ENCODE peak calls at places on chromosome 21, in six cellular contexts. One of them, this sample, is unnamed.

GRCh38 chr21:17746920-17747319 is 72.2 kb downstream of the C21orf91 start:
- DNase-seq in Peyer's patch: no peak
- DNase-seq in adrenal gland: no peak
- DNase-seq in GM23338: no peak
- DNase-seq in fibroblast of lung: no peak
- DNase-seq in HAP-1: no peak
- DNase-seq in this sample: no peak

GRCh38 chr21:42650033-42650370 is 3.4 kb upstream of the PDE9A start:
- DNase-seq in GM23338: no peak
- DNase-seq in Peyer's patch: no peak
- DNase-seq in adrenal gland: no peak
- DNase-seq in HAP-1: no peak
- DNase-seq in fibroblast of lung: no peak
- DNase-seq in this sample: no peak

GRCh38 chr21:43719748-43720538 is 1.0 kb downstream of the PDXK start:
- DNase-seq in fibroblast of lung: no peak
- DNase-seq in HAP-1: no peak
- DNase-seq in GM23338: no peak
- DNase-seq in Peyer's patch: no peak
- DNase-seq in adrenal gland: peak
- DNase-seq in this sample: no peak

GRCh38 chr21:42454791-42455190 is 41.2 kb downstream of the RSPH1 start:
- DNase-seq in Peyer's patch: no peak
- DNase-seq in HAP-1: no peak
- DNase-seq in fibroblast of lung: no peak
- DNase-seq in adrenal gland: no peak
- DNase-seq in GM23338: no peak
- DNase-seq in this sample: no peak

GRCh38 chr21:29271927-29272333 is 26.8 kb upstream of the BACH1 start:
- DNase-seq in adrenal gland: no peak
- DNase-seq in Peyer's patch: no peak
- DNase-seq in HAP-1: no peak
- DNase-seq in GM23338: no peak
- DNase-seq in fibroblast of lung: peak
- DNase-seq in this sample: no peak

GRCh38 chr21:42149656-42150457 is 69.1 kb upstream of the ABCG1 start:
- DNase-seq in fibroblast of lung: no peak
- DNase-seq in GM23338: no peak
- DNase-seq in Peyer's patch: no peak
- DNase-seq in HAP-1: no peak
- DNase-seq in adrenal gland: no peak
- DNase-seq in this sample: no peak

GRCh38 chr21:41754481-41754891 is 12.4 kb downstream of the RIPK4 start:
- DNase-seq in adrenal gland: no peak
- DNase-seq in GM23338: peak
- DNase-seq in fibroblast of lung: no peak
- DNase-seq in Peyer's patch: no peak
- DNase-seq in HAP-1: no peak
- DNase-seq in this sample: no peak

GRCh38 chr21:39715804-39716397 is 29.1 kb upstream of the IGSF5 start:
- DNase-seq in HAP-1: no peak
- DNase-seq in Peyer's patch: no peak
- DNase-seq in GM23338: peak
- DNase-seq in adrenal gland: peak
- DNase-seq in fibroblast of lung: peak
- DNase-seq in this sample: no peak

GRCh38 chr21:39674794-39675193 is 62.1 kb downstream of the B3GALT5 start:
- DNase-seq in HAP-1: no peak
- DNase-seq in Peyer's patch: no peak
- DNase-seq in adrenal gland: no peak
- DNase-seq in GM23338: no peak
- DNase-seq in fibroblast of lung: no peak
- DNase-seq in this sample: no peak

GRCh38 chr21:29875873-29876272 is 63.9 kb downstream of the GRIK1 start:
- DNase-seq in GM23338: no peak
- DNase-seq in HAP-1: no peak
- DNase-seq in fibroblast of lung: no peak
- DNase-seq in adrenal gland: no peak
- DNase-seq in Peyer's patch: no peak
- DNase-seq in this sample: no peak

GRCh38 chr21:15788847-15789548 is 59.2 kb downstream of the USP25 start:
- DNase-seq in adrenal gland: no peak
- DNase-seq in HAP-1: peak
- DNase-seq in GM23338: no peak
- DNase-seq in Peyer's patch: no peak
- DNase-seq in fibroblast of lung: peak
- DNase-seq in this sample: no peak

GRCh38 chr21:29938968-29939858 is 583 bp downstream of the GRIK1 start:
- DNase-seq in Peyer's patch: no peak
- DNase-seq in GM23338: peak
- DNase-seq in adrenal gland: peak
- DNase-seq in HAP-1: no peak
- DNase-seq in fibroblast of lung: peak
- DNase-seq in this sample: no peak

GRCh38 chr21:17390575-17390974 is 122.3 kb upstream of the CXADR start:
- DNase-seq in Peyer's patch: no peak
- DNase-seq in GM23338: no peak
- DNase-seq in adrenal gland: no peak
- DNase-seq in HAP-1: no peak
- DNase-seq in fibroblast of lung: no peak
- DNase-seq in this sample: no peak

GRCh38 chr21:44267655-44268142 is 6.0 kb upstream of the DNMT3L start:
- DNase-seq in Peyer's patch: peak
- DNase-seq in GM23338: peak
- DNase-seq in fibroblast of lung: peak
- DNase-seq in adrenal gland: no peak
- DNase-seq in HAP-1: no peak
- DNase-seq in this sample: peak

GRCh38 chr21:46518983-46519583 is 60.4 kb downstream of the DIP2A start:
- DNase-seq in HAP-1: no peak
- DNase-seq in adrenal gland: no peak
- DNase-seq in GM23338: no peak
- DNase-seq in Peyer's patch: no peak
- DNase-seq in fibroblast of lung: peak
- DNase-seq in this sample: no peak

GRCh38 chr21:16124397-16125130 is 394.8 kb downstream of the USP25 start:
- DNase-seq in adrenal gland: peak
- DNase-seq in HAP-1: no peak
- DNase-seq in Peyer's patch: no peak
- DNase-seq in fibroblast of lung: peak
- DNase-seq in GM23338: peak
- DNase-seq in this sample: no peak

GRCh38 chr21:17472592-17473271 is 40.1 kb upstream of the CXADR start:
- DNase-seq in fibroblast of lung: no peak
- DNase-seq in adrenal gland: no peak
- DNase-seq in Peyer's patch: no peak
- DNase-seq in GM23338: no peak
- DNase-seq in HAP-1: no peak
- DNase-seq in this sample: no peak

GRCh38 chr21:39159342-39160063 is 23.7 kb downstream of the PSMG1 start:
- DNase-seq in adrenal gland: no peak
- DNase-seq in GM23338: no peak
- DNase-seq in HAP-1: no peak
- DNase-seq in fibroblast of lung: peak
- DNase-seq in Peyer's patch: no peak
- DNase-seq in this sample: no peak

GRCh38 chr21:17359781-17360180 is 153.1 kb upstream of the CXADR start:
- DNase-seq in HAP-1: no peak
- DNase-seq in fibroblast of lung: no peak
- DNase-seq in adrenal gland: no peak
- DNase-seq in Peyer's patch: no peak
- DNase-seq in GM23338: no peak
- DNase-seq in this sample: no peak

GRCh38 chr21:43775795-43776430 is at the start of gene CSTB:
- DNase-seq in fibroblast of lung: peak
- DNase-seq in GM23338: peak
- DNase-seq in adrenal gland: peak
- DNase-seq in HAP-1: peak
- DNase-seq in Peyer's patch: peak
- DNase-seq in this sample: no peak

GRCh38 chr21:31801551-31802234 is 69.8 kb upstream of the SCAF4 start:
- DNase-seq in Peyer's patch: no peak
- DNase-seq in GM23338: no peak
- DNase-seq in adrenal gland: peak
- DNase-seq in fibroblast of lung: no peak
- DNase-seq in HAP-1: no peak
- DNase-seq in this sample: no peak

GRCh38 chr21:31346256-31346821 is 2.3 kb upstream of the TIAM1 start:
- DNase-seq in fibroblast of lung: no peak
- DNase-seq in Peyer's patch: no peak
- DNase-seq in adrenal gland: no peak
- DNase-seq in GM23338: no peak
- DNase-seq in HAP-1: no peak
- DNase-seq in this sample: no peak

GRCh38 chr21:44298301-44298700 is 1.6 kb upstream of the PFKL start:
- DNase-seq in fibroblast of lung: no peak
- DNase-seq in HAP-1: no peak
- DNase-seq in GM23338: no peak
- DNase-seq in adrenal gland: no peak
- DNase-seq in Peyer's patch: no peak
- DNase-seq in this sample: no peak

GRCh38 chr21:43764576-43765495 is 11.3 kb downstream of the CSTB start:
- DNase-seq in HAP-1: no peak
- DNase-seq in adrenal gland: no peak
- DNase-seq in Peyer's patch: no peak
- DNase-seq in fibroblast of lung: peak
- DNase-seq in GM23338: no peak
- DNase-seq in this sample: no peak

GRCh38 chr21:42299324-42300044 is 15.7 kb downstream of the TFF3 start:
- DNase-seq in Peyer's patch: no peak
- DNase-seq in adrenal gland: no peak
- DNase-seq in GM23338: no peak
- DNase-seq in HAP-1: no peak
- DNase-seq in fibroblast of lung: no peak
- DNase-seq in this sample: no peak

GRCh38 chr21:32393677-32394001 is 827 bp upstream of the URB1 start:
- DNase-seq in fibroblast of lung: no peak
- DNase-seq in adrenal gland: no peak
- DNase-seq in HAP-1: no peak
- DNase-seq in GM23338: no peak
- DNase-seq in Peyer's patch: no peak
- DNase-seq in this sample: no peak

GRCh38 chr21:38815060-38815405 is 9.3 kb downstream of the ETS2 start:
- DNase-seq in HAP-1: no peak
- DNase-seq in GM23338: no peak
- DNase-seq in fibroblast of lung: no peak
- DNase-seq in Peyer's patch: no peak
- DNase-seq in adrenal gland: no peak
- DNase-seq in this sample: no peak

GRCh38 chr21:31885146-31885545 is 12.3 kb downstream of the HUNK start:
- DNase-seq in fibroblast of lung: no peak
- DNase-seq in Peyer's patch: no peak
- DNase-seq in GM23338: no peak
- DNase-seq in adrenal gland: no peak
- DNase-seq in HAP-1: no peak
- DNase-seq in this sample: no peak

GRCh38 chr21:44290327-44291077 is 4.8 kb downstream of the AIRE start:
- DNase-seq in Peyer's patch: no peak
- DNase-seq in HAP-1: no peak
- DNase-seq in adrenal gland: no peak
- DNase-seq in GM23338: no peak
- DNase-seq in fibroblast of lung: no peak
- DNase-seq in this sample: no peak

GRCh38 chr21:41743321-41744027 is 23.4 kb downstream of the RIPK4 start:
- DNase-seq in Peyer's patch: no peak
- DNase-seq in HAP-1: no peak
- DNase-seq in adrenal gland: no peak
- DNase-seq in GM23338: no peak
- DNase-seq in fibroblast of lung: no peak
- DNase-seq in this sample: no peak

GRCh38 chr21:14383596-14384210 is 757 bp upstream of the HSPA13 start:
- DNase-seq in Peyer's patch: no peak
- DNase-seq in adrenal gland: peak
- DNase-seq in GM23338: peak
- DNase-seq in HAP-1: peak
- DNase-seq in fibroblast of lung: peak
- DNase-seq in this sample: peak

GRCh38 chr21:42063206-42063577 is 7.9 kb upstream of the UMODL1 start:
- DNase-seq in Peyer's patch: peak
- DNase-seq in HAP-1: no peak
- DNase-seq in GM23338: no peak
- DNase-seq in adrenal gland: no peak
- DNase-seq in fibroblast of lung: no peak
- DNase-seq in this sample: no peak

GRCh38 chr21:44084496-44085241 is 22.5 kb upstream of the PWP2 start:
- DNase-seq in GM23338: no peak
- DNase-seq in Peyer's patch: peak
- DNase-seq in HAP-1: no peak
- DNase-seq in adrenal gland: no peak
- DNase-seq in fibroblast of lung: no peak
- DNase-seq in this sample: no peak

GRCh38 chr21:45454924-45455315 is 50.0 kb downstream of the COL18A1 start:
- DNase-seq in GM23338: no peak
- DNase-seq in HAP-1: no peak
- DNase-seq in Peyer's patch: no peak
- DNase-seq in adrenal gland: no peak
- DNase-seq in fibroblast of lung: peak
- DNase-seq in this sample: no peak
- H3K4me3 ChIP-seq in GM23338: no peak
- H3K4me3 ChIP-seq in HAP-1: no peak
- H3K4me3 ChIP-seq in Peyer's patch: peak
- H3K4me3 ChIP-seq in adrenal gland: no peak
- H3K4me3 ChIP-seq in fibroblast of lung: peak
- H3K4me3 ChIP-seq in this sample: no peak

GRCh38 chr21:28252923-28253322 is 739.8 kb downstream of the LTN1 start:
- DNase-seq in GM23338: no peak
- DNase-seq in adrenal gland: no peak
- DNase-seq in Peyer's patch: no peak
- DNase-seq in HAP-1: no peak
- DNase-seq in fibroblast of lung: no peak
- DNase-seq in this sample: no peak
- H3K4me3 ChIP-seq in GM23338: no peak
- H3K4me3 ChIP-seq in adrenal gland: no peak
- H3K4me3 ChIP-seq in Peyer's patch: no peak
- H3K4me3 ChIP-seq in HAP-1: no peak
- H3K4me3 ChIP-seq in fibroblast of lung: no peak
- H3K4me3 ChIP-seq in this sample: no peak

GRCh38 chr21:25564349-25564948 is 42.8 kb downstream of the MRPL39 start:
- DNase-seq in fibroblast of lung: no peak
- DNase-seq in Peyer's patch: no peak
- DNase-seq in GM23338: no peak
- DNase-seq in HAP-1: no peak
- DNase-seq in adrenal gland: no peak
- DNase-seq in this sample: no peak
- H3K4me3 ChIP-seq in fibroblast of lung: no peak
- H3K4me3 ChIP-seq in Peyer's patch: no peak
- H3K4me3 ChIP-seq in GM23338: no peak
- H3K4me3 ChIP-seq in HAP-1: no peak
- H3K4me3 ChIP-seq in adrenal gland: no peak
- H3K4me3 ChIP-seq in this sample: peak

GRCh38 chr21:23402929-23403520 is 2204.3 kb downstream of the MRPL39 start:
- DNase-seq in Peyer's patch: no peak
- DNase-seq in GM23338: no peak
- DNase-seq in HAP-1: peak
- DNase-seq in fibroblast of lung: no peak
- DNase-seq in adrenal gland: no peak
- DNase-seq in this sample: no peak
- H3K4me3 ChIP-seq in Peyer's patch: no peak
- H3K4me3 ChIP-seq in GM23338: no peak
- H3K4me3 ChIP-seq in HAP-1: no peak
- H3K4me3 ChIP-seq in fibroblast of lung: no peak
- H3K4me3 ChIP-seq in adrenal gland: no peak
- H3K4me3 ChIP-seq in this sample: no peak

This sample was measured in GM12864.